ENCODE peak calls at places on chromosomes 13 and 19, in five cellular contexts. F is right lobe of liver, I is IMR-90, S is fibroblast of lung, Z is tibial artery. T is an unnamed sample.

GRCh38 chr19:28519950-28520861 is 692.7 kb downstream of the UQCRFS1 start:
- DNase-seq in F (peak; percentile 87), I (no peak), S (peak; percentile 72), Z (no peak), T (no peak)

GRCh38 chr13:41678320-41678719 is 221.0 kb downstream of the RGCC start:
- DNase-seq in F (no peak), I (peak; percentile 67), S (peak; percentile 81), Z (no peak), T (no peak)

GRCh38 chr19:47176071-47176626 is 45.5 kb downstream of the SAE1 start:
- DNase-seq in F (no peak), I (peak; percentile 97), S (peak; percentile 88), Z (no peak), T (peak; percentile 55)

GRCh38 chr19:16035601-16036297 is 40.5 kb upstream of the TPM4 start:
- DNase-seq in F (no peak), I (no peak), S (no peak), Z (no peak), T (no peak)

GRCh38 chr13:109816979-109817275 is 30.5 kb upstream of the IRS2 start:
- DNase-seq in F (no peak), I (peak; percentile 21), S (peak; percentile 86), Z (no peak), T (no peak)

GRCh38 chr19:2974342-2974932 is 2.9 kb upstream of the TLE6 start:
- DNase-seq in F (no peak), I (no peak), S (peak; percentile 14), Z (peak; percentile 80), T (no peak)

GRCh38 chr19:10532457-10532856 is 11.2 kb upstream of the ATG4D start:
- DNase-seq in F (no peak), I (no peak), S (no peak), Z (no peak), T (no peak)

GRCh38 chr13:52743988-52744387 is 4.4 kb upstream of the CNMD start:
- DNase-seq in F (no peak), I (no peak), S (no peak), Z (no peak), T (no peak)

GRCh38 chr13:103605546-103606326 is 539.5 kb upstream of the SLC10A2 start:
- DNase-seq in F (no peak), I (no peak), S (no peak), Z (no peak), T (no peak)

GRCh38 chr19:45542234-45542668 is 35.0 kb downstream of the VASP start:
- DNase-seq in F (no peak), I (no peak), S (no peak), Z (no peak), T (no peak)

GRCh38 chr13:112756511-112756966 is 66.7 kb downstream of the ATP11A start:
- DNase-seq in F (no peak), I (no peak), S (no peak), Z (no peak), T (no peak)

GRCh38 chr13:91659583-91660415 is 261.4 kb downstream of the GPC5 start:
- DNase-seq in F (no peak), I (no peak), S (no peak), Z (no peak), T (no peak)

GRCh38 chr13:69654392-69654791 is 453.2 kb upstream of the ATXN8OS start:
- DNase-seq in F (no peak), I (no peak), S (no peak), Z (no peak), T (no peak)

GRCh38 chr19:42553292-42554045 is 25.2 kb upstream of the CEACAM1 start:
- DNase-seq in F (peak; percentile 28), I (peak; percentile 67), S (peak; percentile 79), Z (no peak), T (peak; percentile 27)

GRCh38 chr19:16737909-16738308 is 18.3 kb downstream of the NWD1 start:
- DNase-seq in F (no peak), I (peak; percentile 15), S (no peak), Z (no peak), T (peak; percentile 23)

GRCh38 chr13:44171861-44172260 is 201.8 kb upstream of the SERP2 start:
- DNase-seq in F (no peak), I (no peak), S (no peak), Z (no peak), T (no peak)

GRCh38 chr13:109345433-109345941 is 440.9 kb downstream of the IRS2 start:
- DNase-seq in F (no peak), I (peak; percentile 77), S (peak; percentile 87), Z (no peak), T (no peak)

GRCh38 chr19:55659822-55660221 is 5.0 kb downstream of the U2AF2 start:
- DNase-seq in F (no peak), I (no peak), S (no peak), Z (no peak), T (no peak)

GRCh38 chr19:33569822-33570221 is 48.2 kb upstream of the PEPD start:
- DNase-seq in F (no peak), I (no peak), S (no peak), Z (no peak), T (no peak)

GRCh38 chr19:46878613-46879375 is 18.0 kb downstream of the ARHGAP35 start:
- DNase-seq in F (peak; percentile 39), I (peak; percentile 93), S (peak; percentile 95), Z (no peak), T (peak; percentile 66)

GRCh38 chr19:45814851-45815481 is at the start of gene RSPH6A:
- DNase-seq in F (no peak), I (no peak), S (no peak), Z (no peak), T (no peak)

GRCh38 chr13:44128522-44128921 is 245.1 kb upstream of the SERP2 start:
- DNase-seq in F (no peak), I (peak; percentile 65), S (peak; percentile 60), Z (no peak), T (no peak)

GRCh38 chr13:43171489-43171888 is 148.1 kb downstream of the DNAJC15 start:
- DNase-seq in F (no peak), I (no peak), S (no peak), Z (no peak), T (no peak)

GRCh38 chr13:95185851-95186250 is 115.4 kb downstream of the ABCC4 start:
- DNase-seq in F (no peak), I (no peak), S (no peak), Z (peak; percentile 33), T (no peak)

GRCh38 chr13:50425772-50426171 is 410.5 kb downstream of the KCNRG start:
- DNase-seq in F (no peak), I (no peak), S (no peak), Z (no peak), T (no peak)

GRCh38 chr19:29837448-29837961 is 25.7 kb downstream of the CCNE1 start:
- DNase-seq in F (no peak), I (no peak), S (no peak), Z (no peak), T (no peak)

GRCh38 chr13:47213057-47213456 is 316.2 kb upstream of the HTR2A start:
- DNase-seq in F (no peak), I (peak; percentile 16), S (peak; percentile 43), Z (no peak), T (no peak)

GRCh38 chr13:32650705-32651311 is 64.6 kb downstream of the PDS5B start:
- DNase-seq in F (peak; percentile 30), I (peak; percentile 75), S (peak; percentile 59), Z (no peak), T (no peak)

GRCh38 chr13:44474122-44474910 is 100.7 kb downstream of the SERP2 start:
- DNase-seq in F (no peak), I (peak; percentile 17), S (peak; percentile 29), Z (no peak), T (no peak)

GRCh38 chr19:33064117-33064777 is 441 bp downstream of the RHPN2 start:
- DNase-seq in F (peak; percentile 75), I (no peak), S (peak; percentile 7), Z (no peak), T (no peak)

GRCh38 chr13:59358014-59358413 is 805.7 kb downstream of the DIAPH3 start:
- DNase-seq in F (no peak), I (no peak), S (peak; percentile 35), Z (no peak), T (no peak)

GRCh38 chr13:44132710-44133109 is 240.9 kb upstream of the SERP2 start:
- DNase-seq in F (peak; percentile 66), I (peak; percentile 71), S (peak; percentile 80), Z (peak; percentile 92), T (no peak)

GRCh38 chr19:14703833-14704232 is 14.0 kb downstream of the ZNF333 start:
- DNase-seq in F (no peak), I (no peak), S (no peak), Z (no peak), T (no peak)

GRCh38 chr13:24615114-24615513 is 65.1 kb upstream of the ATP12A start:
- DNase-seq in F (no peak), I (no peak), S (no peak), Z (no peak), T (no peak)

DNA sequence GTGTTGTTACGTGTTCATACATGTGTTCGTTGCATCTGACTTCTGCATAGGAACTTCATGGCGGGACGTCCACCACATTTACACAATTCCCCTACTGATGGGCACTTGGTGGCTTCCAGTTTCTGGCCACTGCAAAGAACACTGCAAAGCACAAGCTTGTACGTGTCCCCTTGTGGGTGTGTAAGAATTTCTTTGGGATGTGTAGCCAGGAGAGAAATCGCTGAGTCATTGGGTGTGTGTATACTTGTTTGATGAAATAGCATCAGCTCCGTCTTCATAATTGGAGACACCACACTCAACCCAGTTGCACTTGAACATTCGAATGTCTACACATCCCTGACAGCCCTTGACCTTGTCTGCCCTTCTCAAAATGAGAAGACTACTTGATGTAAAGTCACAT is 19.2 kb downstream of the KLK5 start:
- DNase-seq in F (no peak), I (peak; percentile 24), S (peak; percentile 17), Z (no peak), T (no peak)
- H3K9me3 ChIP-seq in F (no peaks in the 10 kb centered on the region), I (no peaks in the 10 kb centered on the region), S (no peaks in the 10 kb centered on the region), Z (no peaks in the 10 kb centered on the region), T (no peaks in the 10 kb centered on the region)

DNA sequence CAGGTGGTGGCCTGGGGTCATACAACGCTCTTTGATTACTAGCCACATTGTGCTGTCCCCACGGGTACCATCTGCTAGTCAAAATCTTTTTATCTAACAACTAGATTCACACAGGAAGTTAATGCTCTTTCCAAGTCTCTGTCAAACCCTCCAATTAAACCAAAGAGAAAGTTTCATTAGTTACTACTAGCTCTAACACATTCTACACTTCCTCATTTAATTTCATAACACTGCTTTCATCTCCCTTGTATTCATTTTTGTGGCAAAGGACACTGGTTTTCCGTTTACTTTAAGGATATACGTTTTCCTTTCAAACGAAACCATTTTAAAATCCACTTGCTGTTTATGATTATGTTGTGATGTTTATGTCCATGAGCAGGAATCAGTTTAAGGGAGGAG is 5.3 kb downstream of the DYRK1B start:
- DNase-seq in F (no peak), I (no peak), S (no peak), Z (no peak), T (no peak)
- H3K4me3 ChIP-seq in F (no peak overlapping the region), I (no peak overlapping the region), S (no peak overlapping the region), Z (no peak overlapping the region), T (no peak overlapping the region)

GRCh38 chr19:37114001-37114400 is 35.8 kb downstream of the ZNF420 start:
- DNase-seq in F (no peak), I (no peak), S (no peak), Z (no peak), T (no peak)
- TF ChIP-seq CTCF in F (no peak), I (no peak), S (peak; percentile 8), Z (no peak), T (peak; percentile 18)

DNA sequence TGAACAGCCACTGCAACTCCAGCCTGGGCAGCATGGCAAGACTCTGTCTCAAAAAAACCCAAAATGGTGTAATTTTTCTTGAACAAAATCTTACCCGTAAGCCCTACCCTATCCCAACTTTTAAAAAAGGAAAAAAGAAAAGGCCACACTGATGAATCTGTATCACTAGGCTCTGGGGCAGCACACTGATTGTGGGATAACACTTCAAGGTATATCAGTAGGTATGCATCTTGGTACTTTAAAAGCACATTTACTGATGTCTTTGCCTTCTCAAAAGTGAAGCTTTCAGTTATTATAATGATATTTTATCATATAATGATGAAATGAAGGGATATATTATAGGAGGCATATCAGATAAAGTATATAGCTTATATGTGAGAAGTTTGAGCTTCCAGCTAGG is 24.3 kb downstream of the ZNF112 start:
- DNase-seq in F (no peak), I (no peak), S (no peak), Z (no peak), T (no peak)
- H3K9me3 ChIP-seq in F (peaks cover 3% of the 10 kb centered on the region), I (peaks cover 28% of the 10 kb centered on the region), S (no peaks in the 10 kb centered on the region), Z (peaks cover 98% of the 10 kb centered on the region), T (peaks cover 19% of the 10 kb centered on the region)